ENCODE peak calls at places on chromosomes 2 and 18, in six cellular contexts. A is HepG2, D is GM12891, G is H1, C is K562, Y is GM12878. I is an unnamed sample.

GRCh38 chr2:562391-563364 is 114.5 kb downstream of the TMEM18 start:
- DNase-seq in G (no peak), D (no peak), Y (no peak), C (no peak), A (no peak), I (no peak)

GRCh38 chr2:234998404-234999211 is 46.8 kb downstream of the SH3BP4 start:
- DNase-seq in Y (no peak), C (no peak), A (peak; percentile 89), G (no peak), D (no peak), I (no peak)

GRCh38 chr2:1990724-1991123 is 246.4 kb upstream of the PXDN start:
- DNase-seq in C (no peak), Y (no peak), D (no peak), A (no peak), G (no peak), I (no peak)

GRCh38 chr18:47709556-47709955 is 220.9 kb downstream of the SMAD2 start:
- DNase-seq in D (no peak), C (no peak), Y (no peak), G (no peak), A (no peak), I (no peak)

GRCh38 chr2:208020253-208020652 is 5.1 kb downstream of the PLEKHM3 start:
- DNase-seq in A (no peak), Y (no peak), D (no peak), G (no peak), C (no peak), I (no peak)

GRCh38 chr2:136785215-136785614 is 19.9 kb downstream of the THSD7B start:
- DNase-seq in D (no peak), C (no peak), A (no peak), G (no peak), Y (no peak), I (no peak)

GRCh38 chr2:110885256-110885655 is 152.9 kb downstream of the ACOXL start:
- DNase-seq in Y (no peak), C (no peak), D (no peak), G (no peak), A (no peak), I (no peak)

GRCh38 chr2:177551989-177552413 is 159.4 kb downstream of the AGPS start:
- DNase-seq in D (no peak), A (no peak), Y (no peak), G (no peak), C (peak; percentile 26), I (no peak)

GRCh38 chr2:119424284-119425118 is 7.2 kb upstream of the TMEM37 start:
- DNase-seq in G (no peak), A (no peak), D (no peak), C (no peak), Y (no peak), I (no peak)

GRCh38 chr2:36374586-36374985 is 19.0 kb downstream of the CRIM1 start:
- DNase-seq in A (no peak), G (no peak), D (no peak), C (no peak), Y (no peak), I (no peak)

GRCh38 chr18:45006934-45007333 is 326.2 kb downstream of the SETBP1 start:
- DNase-seq in A (no peak), C (no peak), G (no peak), Y (no peak), D (no peak), I (no peak)

GRCh38 chr2:167057461-167057860 is 169.2 kb downstream of the XIRP2 start:
- DNase-seq in C (no peak), A (no peak), D (no peak), G (no peak), Y (no peak), I (no peak)

GRCh38 chr2:173931751-173932150 is 33.4 kb downstream of the SP3 start:
- DNase-seq in D (no peak), C (no peak), G (no peak), Y (no peak), A (no peak), I (no peak)

GRCh38 chr2:207184348-207184747 is 18.6 kb upstream of the KLF7 start:
- DNase-seq in A (no peak), Y (no peak), C (no peak), G (no peak), D (no peak), I (no peak)

GRCh38 chr18:48888681-48889080 is 62.1 kb downstream of the SMAD7 start:
- DNase-seq in G (no peak), C (no peak), A (no peak), D (no peak), Y (no peak), I (no peak)

GRCh38 chr2:173964565-173965371 is 405 bp downstream of the SP3 start:
- DNase-seq in Y (peak; percentile 35), D (peak; percentile 46), C (peak; percentile 86), A (peak; percentile 81), G (peak; percentile 78), I (peak; percentile 51)

GRCh38 chr2:22487036-22487435 is 897.9 kb upstream of the KLHL29 start:
- DNase-seq in D (no peak), Y (no peak), C (no peak), A (no peak), G (no peak), I (no peak)

GRCh38 chr2:100767224-100767653 is 52.7 kb upstream of the NPAS2 start:
- DNase-seq in Y (no peak), C (no peak), G (no peak), A (no peak), D (no peak), I (no peak)

GRCh38 chr2:235496239-235496621 is 2.4 kb downstream of the AGAP1 start:
- DNase-seq in G (no peak), D (no peak), A (no peak), Y (no peak), C (no peak), I (no peak)

GRCh38 chr18:25467226-25468065 is 115.5 kb upstream of the ZNF521 start:
- DNase-seq in G (no peak), D (no peak), Y (no peak), A (no peak), C (no peak), I (no peak)

DNA sequence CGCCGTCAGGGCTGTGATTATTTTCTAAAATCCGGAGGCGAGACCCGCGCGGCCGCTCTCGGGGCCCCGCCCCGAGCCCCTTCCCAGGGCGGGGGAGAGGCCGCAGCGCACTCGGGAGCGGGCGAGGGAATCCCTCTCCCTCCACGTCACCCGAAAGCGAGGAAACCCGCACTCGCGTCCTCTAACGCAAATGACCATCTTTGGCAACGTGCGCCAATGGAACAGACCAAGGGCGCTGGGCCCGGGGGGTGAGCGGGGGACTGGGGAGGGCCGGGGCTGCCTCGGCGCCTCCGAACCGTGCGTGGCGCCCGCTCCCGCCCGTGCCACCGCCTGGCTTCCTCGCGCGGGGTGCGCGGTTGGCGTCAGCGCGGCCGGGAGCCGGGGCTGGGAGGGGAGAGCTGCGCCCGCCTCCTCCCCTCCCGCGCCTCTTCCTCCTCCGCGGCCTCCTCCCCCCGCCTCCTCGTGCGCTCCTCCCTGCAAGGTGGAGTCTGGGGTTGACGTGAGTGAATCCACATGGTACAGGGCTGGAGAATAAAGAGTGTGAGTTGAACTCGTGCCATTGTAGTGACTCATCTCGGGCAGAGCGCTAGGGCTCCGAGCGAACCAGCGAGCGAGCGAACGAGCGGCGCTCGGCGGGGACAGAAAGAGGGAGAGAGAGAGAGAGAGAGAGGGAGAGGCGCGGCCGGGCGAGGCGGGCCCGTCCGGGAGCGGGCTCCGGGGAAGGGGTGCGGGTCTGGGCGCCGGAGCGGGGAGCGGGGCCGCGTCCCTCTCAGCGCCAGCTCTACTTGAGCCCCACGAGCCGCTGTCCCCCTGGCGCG is at the start of gene FOSL2:
- DNase-seq in A (peak; percentile 100), Y (peak; percentile 87), C (peak; percentile 93), G (peak; percentile 86), D (peak; percentile 86), I (peak; percentile 78)
- TF ChIP-seq POLR2A in A (peak; percentile 88), Y (peak; percentile 93), C (peak; percentile 73), G (peak; percentile 21), D (peak; percentile 69), I (peak; percentile 80)

GRCh38 chr2:112941753-112942653 is 31.0 kb downstream of the IL37 start:
- DNase-seq in Y (peak; percentile 19), A (peak; percentile 70), C (peak; percentile 60), G (peak; percentile 88), D (peak; percentile 37), I (peak; percentile 37)

GRCh38 chr2:112938904-112939303 is 27.9 kb downstream of the IL37 start:
- DNase-seq in D (no peak), G (no peak), Y (no peak), A (no peak), C (no peak), I (no peak)

GRCh38 chr2:112939425-112939824 is 28.5 kb downstream of the IL37 start:
- DNase-seq in G (no peak), D (no peak), Y (no peak), A (no peak), C (no peak), I (no peak)

GRCh38 chr2:112942654-112943002 is 31.7 kb downstream of the IL37 start:
- DNase-seq in Y (no peak), C (no peak), A (peak; percentile 18), D (no peak), G (no peak), I (no peak)

GRCh38 chr2:112940859-112941258 is 29.9 kb downstream of the IL37 start:
- DNase-seq in A (no peak), D (no peak), G (no peak), Y (no peak), C (no peak), I (no peak)
- TF ChIP-seq POLR2AphosphoS5 in A (no peak), D (no peak), G (no peak), Y (no peak), C (no peak), I (no peak)

DNA sequence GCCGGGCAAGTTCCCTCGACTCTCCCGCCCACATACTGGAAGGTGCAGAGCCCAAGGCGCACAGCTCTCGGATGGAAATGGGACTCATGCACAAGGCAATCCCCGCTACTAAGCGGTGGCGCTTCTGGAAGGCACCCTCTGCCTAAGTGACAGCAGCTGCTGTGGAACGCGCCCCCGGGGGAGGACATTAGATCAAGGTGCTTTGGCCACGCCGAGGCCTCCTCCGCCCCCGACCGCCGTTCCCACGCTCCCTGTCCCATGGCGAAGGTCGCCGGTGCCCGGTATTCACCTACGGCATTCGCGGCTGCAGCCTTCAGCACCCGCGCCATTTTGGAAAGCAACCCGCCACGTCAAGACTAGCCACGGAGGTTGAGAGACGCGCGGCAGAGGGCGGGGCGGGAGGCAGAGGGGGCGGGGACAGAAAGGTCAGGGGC is at the start of gene MCEE:
- DNase-seq in G (peak; percentile 90), A (peak; percentile 85), Y (peak; percentile 17), D (peak; percentile 77), C (peak; percentile 82), I (peak; percentile 71)
- TF ChIP-seq TAF1 in G (no peak), A (peak; percentile 97), Y (no peak), D (peak; percentile 76), C (peak; percentile 87), I (peak; percentile 84)

DNA sequence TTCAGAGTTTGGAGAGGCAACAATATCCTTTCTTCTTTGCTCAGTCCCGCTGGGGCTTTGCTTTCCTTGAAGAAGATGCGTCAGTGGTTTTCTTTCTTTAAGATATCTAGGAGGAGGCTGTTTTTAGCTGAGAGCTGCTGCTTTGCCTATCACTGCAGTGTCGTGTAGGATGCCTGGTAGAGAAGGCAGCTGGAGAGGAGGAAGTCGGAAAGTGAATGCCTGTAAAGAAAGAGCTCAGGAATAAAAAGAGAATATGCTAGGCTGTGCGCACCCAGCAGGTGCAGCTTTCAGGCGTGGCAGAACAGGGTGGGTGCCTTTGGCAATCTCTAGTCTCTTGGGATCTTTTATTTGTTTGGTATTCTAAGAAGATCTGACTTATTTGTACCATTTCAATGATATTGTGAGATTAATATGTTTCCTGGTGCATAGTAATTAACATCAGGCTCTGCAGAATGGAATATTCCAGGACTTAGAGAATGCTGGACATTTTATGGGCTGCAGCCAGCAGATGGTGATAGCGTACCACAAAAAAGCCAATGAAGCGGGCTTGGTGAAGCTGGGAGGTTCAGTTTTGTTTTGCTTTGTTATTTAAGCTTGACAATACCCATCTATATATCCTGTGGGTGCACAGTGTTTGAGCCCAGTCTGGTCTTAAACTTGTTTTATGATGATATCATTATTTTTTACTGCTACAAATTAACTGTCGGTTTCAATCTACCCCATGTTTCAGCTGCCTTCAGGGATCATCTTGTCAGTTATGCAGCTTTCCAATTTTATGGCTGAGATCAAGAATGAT is 34.9 kb downstream of the CAVIN2 start:
- DNase-seq in A (peak; percentile 68), G (peak; percentile 66), C (peak; percentile 31), Y (no peak), D (no peak), I (no peak)
- TF ChIP-seq POLR2A in A (no peak), G (no peak), C (no peak), Y (no peak), D (no peak), I (no peak)

I was measured in GM12892.